ENCODE peak calls at places on chromosome X, in four cellular contexts. E is lower lobe of right lung, P is MM.1S, V is fibroblast of the aortic adventitia. X is an unnamed sample.

GRCh38 chrX:123959281-123960063 is 2.0 kb upstream of the STAG2 start:
- DNase-seq in P (peak), V (peak), E (peak), X (no peak)

GRCh38 chrX:134144231-134144630 is 92.8 kb upstream of the CCDC160 start:
- DNase-seq in E (no peak), V (peak), P (peak), X (peak)

GRCh38 chrX:8955521-8955920 is 78.4 kb downstream of the FAM9B start:
- DNase-seq in V (no peak), P (no peak), E (no peak), X (no peak)

GRCh38 chrX:77442728-77443127 is 4.5 kb upstream of the FGF16 start:
- DNase-seq in P (no peak), E (no peak), V (peak), X (no peak)

GRCh38 chrX:126165721-126166401 is at the start of gene DCAF12L2:
- DNase-seq in E (peak), P (no peak), V (no peak), X (no peak)

GRCh38 chrX:13670197-13670596 is 17.3 kb downstream of the TCEANC start:
- DNase-seq in V (no peak), E (no peak), P (no peak), X (peak)

GRCh38 chrX:134660627-134661026 is 2.4 kb upstream of the PLAC1 start:
- DNase-seq in E (no peak), V (no peak), P (no peak), X (no peak)

GRCh38 chrX:70423937-70424336 is 823 bp downstream of the GDPD2 start:
- DNase-seq in V (no peak), P (no peak), E (no peak), X (no peak)

GRCh38 chrX:104318330-104319009 is 63.7 kb upstream of the ESX1 start:
- DNase-seq in E (no peak), P (no peak), V (peak), X (no peak)

GRCh38 chrX:39855748-39856129 is 242.0 kb downstream of the BCOR start:
- DNase-seq in E (no peak), V (peak), P (peak), X (peak)

GRCh38 chrX:130869239-130869638 is 33.8 kb downstream of the ENOX2 start:
- DNase-seq in V (peak), E (no peak), P (no peak), X (no peak)

GRCh38 chrX:2311483-2311882 is 189.3 kb downstream of the DHRSX start:
- DNase-seq in E (no peak), V (no peak), P (no peak), X (no peak)

GRCh38 chrX:34656467-34656841 is 631 bp downstream of the TMEM47 start:
- DNase-seq in V (no peak), E (no peak), P (no peak), X (no peak)

GRCh38 chrX:9681011-9681410 is 84.6 kb downstream of the GPR143 start:
- DNase-seq in E (no peak), P (no peak), V (no peak), X (no peak)

GRCh38 chrX:155144926-155145325 is 71.3 kb upstream of the VBP1 start:
- DNase-seq in E (no peak), P (no peak), V (no peak), X (no peak)

GRCh38 chrX:6910218-6910617 is 237.3 kb upstream of the STS start:
- DNase-seq in P (no peak), E (no peak), V (no peak), X (no peak)

GRCh38 chrX:9670136-9670905 is 95.3 kb downstream of the GPR143 start:
- DNase-seq in V (peak), E (no peak), P (no peak), X (no peak)

DNA sequence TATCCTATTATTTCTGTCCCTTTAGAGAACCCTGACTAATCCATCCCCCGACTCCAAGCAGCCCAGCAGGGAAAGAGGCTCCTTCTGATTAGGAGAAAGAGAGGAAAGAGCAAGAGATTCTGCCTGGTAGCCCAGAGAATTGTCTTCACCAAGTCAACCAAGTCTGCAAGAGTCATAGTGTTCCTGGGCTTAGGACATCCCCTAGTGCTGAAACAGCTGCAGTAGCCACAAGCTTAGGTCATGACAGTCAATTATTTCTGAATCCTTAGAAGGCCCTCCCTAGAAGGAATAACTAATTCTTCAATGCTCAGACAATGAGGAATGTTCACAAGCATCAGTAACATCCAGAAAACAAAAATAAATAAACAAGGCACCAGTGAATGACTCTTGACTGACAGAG is 480.3 kb upstream of the GRIA3 start:
- DNase-seq in P (no peak), V (peak), E (no peak), X (no peak)
- TF ChIP-seq CTCF in P (no peak), V (no peak), E (no peak), X (no peak)

GRCh38 chrX:48864210-48864609 is 28.8 kb upstream of the PCSK1N start:
- DNase-seq in V (peak), E (no peak), P (no peak), X (no peak)
- TF ChIP-seq CTCF in V (no peak), E (no peak), P (no peak), X (no peak)

DNA sequence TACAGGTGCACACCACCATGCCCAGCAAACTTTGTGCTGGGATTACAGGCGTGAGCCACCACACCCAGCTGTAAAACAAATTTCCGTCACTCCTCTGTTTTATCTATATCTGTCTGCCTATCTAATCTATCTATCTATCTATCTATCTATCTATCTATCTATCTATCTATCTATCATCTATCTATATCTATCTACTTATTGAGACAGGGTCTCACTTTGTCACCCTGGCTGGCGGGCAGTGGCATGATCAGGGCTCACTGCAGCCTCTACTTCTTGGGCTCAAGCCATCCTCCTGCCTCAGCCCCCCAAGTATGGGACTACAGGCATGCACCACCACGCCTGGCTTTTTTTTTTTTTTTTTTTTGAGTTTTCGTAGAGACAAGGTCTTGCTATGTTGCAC is 20.6 kb downstream of the AKAP14 start:
- DNase-seq in P (no peak), E (no peak), V (no peak), X (no peak)
- TF ChIP-seq CTCF in P (no peak), E (no peak), V (no peak), X (no peak)

DNA sequence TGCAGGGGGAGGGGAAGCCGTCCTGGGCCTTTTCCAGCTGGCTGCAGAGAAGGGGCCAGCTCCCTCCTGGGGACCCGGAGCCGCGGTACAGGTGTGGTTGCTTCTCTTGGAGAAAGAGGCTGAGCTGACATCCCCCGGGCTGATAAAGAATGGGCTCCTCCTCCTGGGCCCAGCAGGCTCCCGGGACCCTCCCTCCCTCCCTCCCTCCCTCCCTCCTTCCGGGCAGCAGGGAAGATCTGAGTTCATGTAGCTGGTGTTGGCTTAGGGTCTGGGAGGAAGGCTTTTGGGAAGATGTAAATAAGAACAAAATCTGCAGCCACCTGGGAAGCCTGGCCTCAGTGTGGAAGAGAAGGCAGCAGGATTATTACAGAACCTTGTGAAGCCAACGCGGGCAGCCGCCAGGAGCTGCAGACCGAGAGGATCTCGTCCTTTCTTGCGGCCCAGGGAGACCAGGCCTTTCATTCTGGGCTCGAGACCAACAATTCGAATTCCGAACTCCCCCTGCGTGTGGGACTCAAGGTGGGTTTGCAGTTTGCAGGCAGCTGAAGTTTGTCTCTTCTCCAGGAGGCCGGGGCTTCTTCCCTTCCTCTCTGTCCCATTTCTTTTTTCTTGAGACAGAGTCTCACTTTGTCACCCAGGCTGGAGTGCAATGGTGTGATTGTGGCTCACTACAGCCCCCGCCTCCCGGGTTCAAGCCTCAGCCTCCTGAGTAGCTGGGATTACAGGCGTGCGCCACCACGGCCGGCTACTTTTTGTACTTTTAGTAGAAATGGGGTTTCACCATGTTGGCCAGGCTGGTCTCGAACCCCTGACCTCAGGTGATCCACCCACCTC is at the start of gene PLCXD1:
- DNase-seq in V (peak), P (peak), E (peak), X (peak)
- TF ChIP-seq CTCF in V (no peak), P (no peak), E (no peak), X (no peak)

DNA sequence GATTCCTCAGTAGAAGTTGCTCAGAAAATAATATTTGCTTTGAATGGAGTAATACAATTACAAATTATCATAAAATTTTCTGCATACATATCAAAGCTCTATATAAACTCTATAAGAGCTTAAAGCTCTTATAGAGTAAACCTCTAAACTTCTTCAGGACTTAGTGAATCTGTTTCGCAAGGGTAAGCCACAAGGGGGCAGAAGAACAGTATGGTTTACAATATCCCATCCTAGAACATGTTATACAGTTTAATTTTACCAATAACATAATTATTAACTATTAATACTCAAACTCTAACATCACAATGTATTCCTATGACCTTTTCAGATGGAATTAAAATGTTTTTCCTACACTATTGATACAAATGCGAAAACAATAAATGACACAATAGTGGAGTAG is 33.8 kb upstream of the SPANXN1 start:
- DNase-seq in E (no peak), P (peak), V (no peak), X (peak)
- TF ChIP-seq CTCF in E (no peak), P (peak), V (peak), X (no peak)

DNA sequence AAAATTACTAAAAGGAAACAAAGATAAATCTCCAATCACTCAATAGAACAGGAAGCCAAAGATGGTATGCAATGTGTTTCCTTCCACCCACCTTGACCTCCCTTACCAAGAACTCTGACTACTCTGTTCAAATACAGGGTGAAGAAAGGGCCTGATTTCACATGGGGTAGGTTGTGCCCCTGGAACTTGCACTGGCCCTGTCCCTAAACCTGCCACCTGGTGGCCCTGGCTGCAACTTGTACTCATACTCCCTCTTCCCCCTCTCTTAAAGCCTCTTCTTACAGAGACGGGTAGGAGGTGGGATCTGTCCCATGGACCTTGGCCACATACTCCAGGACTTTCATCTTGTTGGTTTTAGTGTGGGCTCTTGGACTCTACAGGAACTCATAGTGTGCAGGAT is 17.3 kb upstream of the TMEM185A start:
- DNase-seq in E (no peak), P (no peak), V (no peak), X (no peak)
- TF ChIP-seq CTCF in E (no peak), P (no peak), V (no peak), X (peak)